ENCODE peak calls at places on chromosomes 16 and 17, in four cellular contexts. M, P, E and V are unnamed samples.

GRCh38 chr17:40122466-40122943 is 734 bp downstream of the MSL1 start:
- DNase-seq in P (no peak), E (no peak), M (no peak), V (no peak)

GRCh38 chr16:66933776-66934137 is 445 bp downstream of the CIAO2B start:
- DNase-seq in M (no peak), P (no peak), E (no peak), V (no peak)

GRCh38 chr16:14523632-14524031 is 106.4 kb downstream of the PARN start:
- DNase-seq in M (no peak), P (no peak), E (no peak), V (no peak)

GRCh38 chr17:62968445-62968923 is 2.4 kb downstream of the TANC2 start:
- DNase-seq in E (peak; percentile 54), M (no peak), P (peak; percentile 54), V (no peak)

GRCh38 chr17:63774141-63774981 is at the start of gene DDX42:
- DNase-seq in P (no peak), E (no peak), M (peak; percentile 60), V (no peak)

GRCh38 chr16:70396209-70396904 is 42.5 kb downstream of the ST3GAL2 start:
- DNase-seq in E (no peak), M (no peak), P (no peak), V (no peak)

GRCh38 chr16:47848481-47849109 is 307.2 kb downstream of the ABCC12 start:
- DNase-seq in P (no peak), M (no peak), E (no peak), V (no peak)

GRCh38 chr17:82939213-82940030 is 99.6 kb upstream of the ZNF750 start:
- DNase-seq in E (no peak), P (peak; percentile 30), M (peak; percentile 62), V (no peak)

GRCh38 chr16:77589071-77589755 is 133.1 kb upstream of the NUDT7 start:
- DNase-seq in M (no peak), P (no peak), E (no peak), V (no peak)

GRCh38 chr17:7445011-7445927 is at the start of gene CHRNB1:
- DNase-seq in P (no peak), M (peak; percentile 81), E (no peak), V (no peak)

GRCh38 chr17:60168654-60169053 is 18.9 kb downstream of the CA4 start:
- DNase-seq in E (no peak), M (no peak), P (no peak), V (no peak)

GRCh38 chr16:49204191-49204590 is 77.4 kb downstream of the CBLN1 start:
- DNase-seq in P (no peak), E (no peak), M (no peak), V (no peak)

GRCh38 chr16:8869212-8869987 is 594 bp upstream of the CARHSP1 start:
- DNase-seq in E (no peak), M (no peak), P (no peak), V (no peak)

GRCh38 chr17:2063306-2064146 is 8.6 kb downstream of the HIC1 start:
- DNase-seq in P (peak; percentile 68), M (no peak), E (no peak), V (no peak)

GRCh38 chr17:63516910-63517824 is 6.0 kb upstream of the KCNH6 start:
- DNase-seq in P (no peak), M (no peak), E (peak; percentile 38), V (peak; percentile 22)

GRCh38 chr17:28295677-28296578 is 23.1 kb upstream of the TMEM97 start:
- DNase-seq in P (no peak), E (no peak), M (no peak), V (no peak)

GRCh38 chr17:73758245-73758644 is 114.0 kb upstream of the SDK2 start:
- DNase-seq in E (no peak), P (no peak), M (no peak), V (no peak)

GRCh38 chr17:50059256-50059655 is 3.3 kb downstream of the ITGA3 start:
- DNase-seq in M (no peak), E (no peak), P (no peak), V (no peak)

GRCh38 chr17:81608082-81608481 is 28.8 kb downstream of the NPLOC4 start:
- DNase-seq in P (no peak), E (no peak), M (no peak), V (no peak)

GRCh38 chr16:87295259-87295658 is 21.9 kb downstream of the C16orf95 start:
- DNase-seq in E (no peak), M (no peak), P (no peak), V (no peak)

GRCh38 chr17:45857977-45858708 is 13.5 kb downstream of the SPPL2C start:
- DNase-seq in P (no peak), E (no peak), M (no peak), V (no peak)